ENCODE peak calls at places on chromosomes 1 and 21, in four cellular contexts. X, Y, T and F are unnamed samples. For H3K4me1, the result is how much of the 10 kb centered on the place peaks cover.

GRCh38 chr1:3864884-3865283 is 7.6 kb downstream of the DFFB start:
- DNase-seq in X (no peak), Y (no peak), T (no peak), F (no peak)

GRCh38 chr1:61851849-61852692 is 109.8 kb downstream of the PATJ start:
- DNase-seq in Y (peak), T (no peak), X (no peak), F (peak)

GRCh38 chr1:153663211-153663610 is 4.7 kb downstream of the SNAPIN start:
- DNase-seq in Y (peak), X (no peak), T (no peak), F (no peak)

GRCh38 chr1:235776396-235776795 is 90.3 kb downstream of the LYST start:
- DNase-seq in Y (peak), X (no peak), T (no peak), F (no peak)

GRCh38 chr1:52569333-52570265 is 16.7 kb upstream of the TUT4 start:
- DNase-seq in X (no peak), T (no peak), Y (no peak), F (no peak)

GRCh38 chr1:111489604-111490003 is 13.8 kb downstream of the ADORA3 start:
- DNase-seq in X (no peak), Y (no peak), T (no peak), F (no peak)

GRCh38 chr1:27789511-27790154 is 16.6 kb downstream of the STX12 start:
- DNase-seq in Y (peak), X (no peak), T (peak), F (no peak)

GRCh38 chr1:241822846-241823245 is 25.2 kb upstream of the EXO1 start:
- DNase-seq in X (no peak), T (no peak), Y (no peak), F (no peak)

GRCh38 chr1:87236585-87236984 is 92.1 kb upstream of the LMO4 start:
- DNase-seq in X (no peak), T (no peak), Y (peak), F (no peak)

GRCh38 chr1:205922806-205923205 is 20.4 kb downstream of the SLC26A9 start:
- DNase-seq in T (no peak), X (no peak), Y (no peak), F (no peak)

GRCh38 chr1:33392639-33393038 is 38.3 kb downstream of the PHC2 start:
- DNase-seq in X (no peak), T (peak), Y (peak), F (peak)

GRCh38 chr1:203553501-203553900 is 59.5 kb downstream of the OPTC start:
- DNase-seq in X (no peak), Y (no peak), T (no peak), F (no peak)

GRCh38 chr1:72366473-72366872 is 84.1 kb upstream of the NEGR1 start:
- DNase-seq in X (no peak), T (no peak), Y (peak), F (peak)

GRCh38 chr1:14778882-14779594 is 180.6 kb downstream of the KAZN start:
- DNase-seq in Y (peak), T (peak), X (no peak), F (peak)

DNA sequence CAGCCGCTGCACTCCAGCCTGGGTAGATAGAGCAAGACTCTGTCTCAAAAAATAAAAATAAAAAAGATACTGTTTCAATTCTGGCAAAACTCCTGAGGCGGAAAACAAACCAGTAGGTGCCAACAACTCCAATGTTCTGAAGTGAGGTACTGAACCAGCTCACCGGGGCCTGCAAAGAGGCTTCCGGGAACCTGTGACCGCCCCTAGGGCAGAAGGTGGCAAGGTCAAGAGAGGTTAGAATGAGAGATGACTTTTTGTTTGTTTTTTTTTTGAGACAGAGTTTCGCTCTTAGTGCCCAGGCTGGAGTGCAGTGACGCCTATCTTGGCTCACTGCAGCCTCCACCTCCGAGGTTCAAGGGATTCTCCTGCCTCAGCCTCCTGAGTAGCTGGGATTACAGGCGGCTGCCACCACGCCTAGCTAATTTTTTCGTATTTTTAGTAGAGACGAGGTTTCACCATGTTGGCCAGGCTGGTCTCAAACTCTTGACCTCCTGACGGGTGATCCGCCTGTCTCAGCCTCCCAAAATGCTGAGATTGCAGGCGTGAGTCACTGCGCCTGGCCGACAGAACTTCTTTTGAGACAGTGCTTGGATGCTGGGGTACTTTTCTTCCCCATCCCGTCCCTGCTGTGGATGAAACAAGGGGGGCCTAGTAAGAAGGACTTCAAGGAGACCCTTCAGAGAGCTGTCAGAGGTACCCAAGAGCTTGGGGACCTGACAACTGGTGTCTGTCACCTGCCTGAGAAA is 91.9 kb upstream of the SLC25A33 start:
- DNase-seq in T (no peak), Y (no peak), X (no peak), F (no peak)
- TF ChIP-seq POLR2A in T (no peak), Y (no peak), X (no peak), F (no peak)

DNA sequence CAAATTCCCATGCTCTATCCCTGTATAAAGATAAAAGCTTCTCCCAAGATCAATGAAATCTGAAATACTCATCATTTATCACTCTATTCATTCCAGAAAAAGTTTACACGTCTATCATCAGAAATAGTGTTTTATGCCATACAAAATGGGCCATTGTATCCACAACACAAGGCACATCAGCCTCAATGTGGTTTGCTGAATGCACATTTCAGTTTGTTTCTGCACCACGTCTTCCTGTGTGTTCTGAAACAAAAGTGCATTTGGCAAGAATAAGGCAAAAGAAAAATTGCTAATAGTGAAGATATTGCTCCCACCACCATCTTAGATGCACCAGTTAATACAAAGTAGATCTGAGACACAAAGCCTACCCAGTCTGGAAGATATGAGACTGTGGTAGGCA is 89.6 kb upstream of the ETS2 start:
- DNase-seq in Y (no peak), T (no peak), X (no peak), F (no peak)
- H3K4me1 ChIP-seq in Y (under half), T (under half), X (under half), F (under half)

GRCh38 chr21:46116846-46117585 is 19.1 kb downstream of the COL6A2 start:
- DNase-seq in Y (no peak), T (no peak), X (peak), F (no peak)
- H3K27ac ChIP-seq in Y (peak), T (no peak), X (no peak), F (no peak)

DNA sequence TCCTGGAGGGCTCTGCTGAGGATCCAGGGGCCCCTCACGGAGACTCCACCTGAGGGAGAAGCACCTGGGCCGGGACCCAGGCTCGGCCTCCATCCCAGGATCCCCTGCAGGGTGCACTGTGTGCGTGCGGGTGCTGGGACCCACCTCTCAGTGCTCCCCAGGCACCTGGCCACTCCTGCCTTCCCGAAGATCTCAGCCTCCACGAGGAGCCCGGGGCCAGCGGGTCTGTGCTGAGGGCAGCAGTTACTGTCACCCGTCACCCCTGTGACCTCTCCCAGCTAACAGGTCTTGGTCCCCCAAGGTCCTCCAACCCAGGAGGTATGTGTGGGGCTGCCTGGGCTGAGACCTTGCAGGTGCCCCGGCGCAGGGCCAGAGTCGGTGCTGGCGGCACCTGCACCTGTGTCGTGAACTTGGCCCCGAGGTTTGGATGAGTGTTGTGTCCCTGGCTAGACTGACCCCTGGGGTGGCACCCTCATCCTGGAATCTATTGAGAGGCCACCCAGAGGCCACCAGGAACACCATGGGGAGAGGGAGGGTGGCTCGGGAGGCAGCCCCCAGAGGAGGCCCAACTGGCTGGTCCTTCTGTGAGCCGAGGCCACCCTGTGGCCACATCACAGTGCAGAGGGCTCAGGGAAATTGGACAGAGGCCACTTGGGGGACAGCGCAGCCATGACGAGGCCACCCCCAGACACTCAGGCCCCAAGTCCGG is 17.6 kb downstream of the MORN1 start:
- DNase-seq in Y (no peak), X (peak), T (no peak), F (no peak)
- TF ChIP-seq POLR2A in Y (no peak), X (no peak), T (no peak), F (no peak)

GRCh38 chr1:19312782-19313635 is 883 bp downstream of the SLC66A1 start:
- DNase-seq in Y (no peak), X (no peak), T (no peak), F (no peak)

GRCh38 chr1:19311931-19312781 is at the start of the genes AKR7A2 and SLC66A1:
- DNase-seq in T (peak), X (peak), Y (peak), F (peak)

GRCh38 chr1:19315378-19316206 is 3.5 kb downstream of the SLC66A1 start:
- DNase-seq in X (peak), Y (peak), T (no peak), F (no peak)

GRCh38 chr1:19313636-19313959 is 1.5 kb downstream of the SLC66A1 start:
- DNase-seq in Y (no peak), T (no peak), X (no peak), F (no peak)

GRCh38 chr1:19313961-19314882 is 2.1 kb downstream of the SLC66A1 start:
- DNase-seq in Y (no peak), T (no peak), X (peak), F (no peak)
- H3K4me1 ChIP-seq in Y (under half), T (under half), X (half or more), F (under half)

GRCh38 chr1:31571340-31572295 is 4.7 kb upstream of the TINAGL1 start:
- DNase-seq in X (peak), T (no peak), Y (no peak), F (no peak)

GRCh38 chr1:31574749-31575372 is 1.5 kb upstream of the TINAGL1 start:
- DNase-seq in Y (no peak), X (no peak), T (no peak), F (no peak)

GRCh38 chr1:31575373-31576140 is 758 bp upstream of the TINAGL1 start:
- DNase-seq in Y (no peak), T (no peak), X (no peak), F (peak)

GRCh38 chr1:31572323-31573104 is 3.8 kb upstream of the TINAGL1 start:
- DNase-seq in T (no peak), X (no peak), Y (peak), F (no peak)

GRCh38 chr1:31573261-31573660 is 3.1 kb upstream of the TINAGL1 start:
- DNase-seq in Y (no peak), X (no peak), T (no peak), F (no peak)
- H3K27ac ChIP-seq in Y (no peak), X (peak), T (peak), F (peak)

GRCh38 chr21:46061950-46062349 is 36.0 kb upstream of the COL6A2 start:
- DNase-seq in X (peak), T (no peak), Y (no peak), F (no peak)

GRCh38 chr21:46062471-46063211 is 35.3 kb upstream of the COL6A2 start:
- DNase-seq in Y (no peak), T (no peak), X (no peak), F (no peak)

GRCh38 chr21:46061063-46061462 is 36.8 kb upstream of the COL6A2 start:
- DNase-seq in X (no peak), T (no peak), Y (no peak), F (no peak)

GRCh38 chr21:46059195-46059594 is 38.7 kb upstream of the COL6A2 start:
- DNase-seq in X (no peak), Y (no peak), T (no peak), F (no peak)

GRCh38 chr21:46060596-46061061 is 37.3 kb upstream of the COL6A2 start:
- DNase-seq in X (peak), T (no peak), Y (peak), F (peak)
- TF ChIP-seq POLR2A in X (no peak), T (no peak), Y (peak), F (no peak)

GRCh38 chr1:15836772-15837669 is 10.5 kb upstream of the SPEN start:
- DNase-seq in T (peak), X (peak), Y (no peak), F (no peak)
- H3K4me1 ChIP-seq in T (under half), X (under half), Y (under half), F (under half)

GRCh38 chr1:39145651-39145970 is 58.9 kb upstream of the MACF1 start:
- DNase-seq in Y (no peak), X (no peak), T (no peak), F (no peak)
- H3K27ac ChIP-seq in Y (peak), X (no peak), T (no peak), F (no peak)

GRCh38 chr1:157047064-157047410 is 1.5 kb upstream of the ARHGEF11 start:
- DNase-seq in T (no peak), X (no peak), Y (no peak), F (no peak)

GRCh38 chr1:157042852-157043251 is 2.7 kb downstream of the ARHGEF11 start:
- DNase-seq in Y (no peak), T (no peak), X (no peak), F (no peak)

GRCh38 chr1:157043685-157044084 is 1.9 kb downstream of the ARHGEF11 start:
- DNase-seq in X (no peak), T (no peak), Y (no peak), F (no peak)

GRCh38 chr1:157044326-157044725 is 1.2 kb downstream of the ARHGEF11 start:
- DNase-seq in T (no peak), X (no peak), Y (no peak), F (no peak)

GRCh38 chr1:157045251-157046218 is at the start of gene ARHGEF11:
- DNase-seq in Y (peak), T (peak), X (peak), F (peak)
- TF ChIP-seq POLR2A in Y (peak), T (peak), X (no peak), F (peak)